ENCODE peak calls at places on chromosome 11, in six cellular contexts. P is SK-N-SH, Y is HCT116, C is neural progenitor cell, F is MM.1S, G is PC-3. L is an unnamed sample.

GRCh38 chr11:95792700-95793099 is 2.4 kb downstream of the CEP57 start:
- DNase-seq in G (no peak), F (no peak), P (no peak), C (no peak), Y (no peak), L (no peak)

GRCh38 chr11:46658259-46658658 is 40.9 kb downstream of the ATG13 start:
- DNase-seq in G (no peak), P (no peak), F (no peak), C (no peak), Y (no peak), L (peak)

GRCh38 chr11:27234043-27234668 is 128.9 kb downstream of the CCDC34 start:
- DNase-seq in Y (no peak), C (peak), P (no peak), G (peak), F (no peak), L (peak)

GRCh38 chr11:75474878-75475766 is 42.1 kb upstream of the KLHL35 start:
- DNase-seq in F (no peak), Y (no peak), C (peak), P (peak), G (no peak), L (peak)

GRCh38 chr11:563066-563811 is 2.5 kb downstream of the RASSF7 start:
- DNase-seq in C (no peak), G (no peak), P (no peak), Y (no peak), F (no peak), L (no peak)

GRCh38 chr11:125053167-125053566 is 9.9 kb upstream of the SLC37A2 start:
- DNase-seq in G (peak), Y (no peak), P (no peak), F (no peak), C (no peak), L (no peak)

GRCh38 chr11:117183724-117184349 is 5.3 kb downstream of the SIDT2 start:
- DNase-seq in P (no peak), C (no peak), G (peak), F (no peak), Y (no peak), L (no peak)

GRCh38 chr11:71176812-71177211 is 75.6 kb downstream of the SHANK2 start:
- DNase-seq in F (no peak), G (no peak), Y (no peak), C (no peak), P (no peak), L (no peak)

GRCh38 chr11:29963068-29963467 is 53.8 kb downstream of the KCNA4 start:
- DNase-seq in Y (no peak), F (no peak), P (no peak), C (no peak), G (no peak), L (no peak)

GRCh38 chr11:43556892-43557291 is 123.6 kb upstream of the HSD17B12 start:
- DNase-seq in C (no peak), G (no peak), F (no peak), P (no peak), Y (no peak), L (no peak)

GRCh38 chr11:121421149-121421906 is 30.8 kb upstream of the SORL1 start:
- DNase-seq in G (peak), C (no peak), Y (no peak), F (no peak), P (no peak), L (peak)

GRCh38 chr11:32213223-32213622 is 122.3 kb downstream of the RCN1 start:
- DNase-seq in P (no peak), C (no peak), G (peak), F (no peak), Y (no peak), L (peak)

GRCh38 chr11:71140206-71140919 is 112.0 kb downstream of the SHANK2 start:
- DNase-seq in F (no peak), P (no peak), C (no peak), G (no peak), Y (no peak), L (no peak)

GRCh38 chr11:132792341-132793140 is 739.8 kb downstream of the OPCML start:
- DNase-seq in P (peak), C (peak), G (no peak), Y (no peak), F (no peak), L (no peak)

GRCh38 chr11:8262552-8263108 is 1.0 kb downstream of the LMO1 start:
- DNase-seq in F (peak), P (no peak), Y (no peak), G (peak), C (peak), L (peak)

GRCh38 chr11:65444314-65445051 is 21.9 kb downstream of the NEAT1 start:
- DNase-seq in Y (no peak), C (no peak), P (no peak), G (peak), F (no peak), L (peak)

GRCh38 chr11:131572423-131572822 is 202.0 kb downstream of the NTM start:
- DNase-seq in P (no peak), Y (no peak), C (no peak), G (no peak), F (no peak), L (no peak)

GRCh38 chr11:3613998-3614741 is 27.6 kb downstream of the ART5 start:
- DNase-seq in F (no peak), C (no peak), Y (no peak), P (no peak), G (no peak), L (no peak)

GRCh38 chr11:65781152-65781961 is 581 bp upstream of the AP5B1 start:
- DNase-seq in Y (no peak), F (no peak), P (peak), G (peak), C (peak), L (peak)

GRCh38 chr11:64094463-64095223 is 58.9 kb downstream of the FLRT1 start:
- DNase-seq in G (peak), Y (peak), C (peak), F (no peak), P (no peak), L (peak)

GRCh38 chr11:94271885-94272372 is 32.5 kb upstream of the IZUMO1R start:
- DNase-seq in Y (no peak), C (no peak), F (peak), P (no peak), G (no peak), L (no peak)

GRCh38 chr11:110362916-110363574 is 66.6 kb upstream of the RDX start:
- DNase-seq in Y (peak), F (no peak), G (peak), P (no peak), C (peak), L (no peak)

GRCh38 chr11:59426361-59427067 is at the start of gene OR5A2:
- DNase-seq in G (peak), F (no peak), C (peak), P (no peak), Y (no peak), L (no peak)
- H3K4me3 ChIP-seq in G (no peak), F (no peak), C (peak), P (no peak), Y (no peak), L (no peak)

GRCh38 chr11:69635804-69636511 is 5.0 kb upstream of the CCND1 start:
- DNase-seq in G (no peak), Y (no peak), C (no peak), P (peak), F (no peak), L (no peak)
- TF ChIP-seq EZH2phosphoT487 in G (no peak), Y (no peak), C (no peak), P (no peak), F (no peak), L (no peak)

DNA sequence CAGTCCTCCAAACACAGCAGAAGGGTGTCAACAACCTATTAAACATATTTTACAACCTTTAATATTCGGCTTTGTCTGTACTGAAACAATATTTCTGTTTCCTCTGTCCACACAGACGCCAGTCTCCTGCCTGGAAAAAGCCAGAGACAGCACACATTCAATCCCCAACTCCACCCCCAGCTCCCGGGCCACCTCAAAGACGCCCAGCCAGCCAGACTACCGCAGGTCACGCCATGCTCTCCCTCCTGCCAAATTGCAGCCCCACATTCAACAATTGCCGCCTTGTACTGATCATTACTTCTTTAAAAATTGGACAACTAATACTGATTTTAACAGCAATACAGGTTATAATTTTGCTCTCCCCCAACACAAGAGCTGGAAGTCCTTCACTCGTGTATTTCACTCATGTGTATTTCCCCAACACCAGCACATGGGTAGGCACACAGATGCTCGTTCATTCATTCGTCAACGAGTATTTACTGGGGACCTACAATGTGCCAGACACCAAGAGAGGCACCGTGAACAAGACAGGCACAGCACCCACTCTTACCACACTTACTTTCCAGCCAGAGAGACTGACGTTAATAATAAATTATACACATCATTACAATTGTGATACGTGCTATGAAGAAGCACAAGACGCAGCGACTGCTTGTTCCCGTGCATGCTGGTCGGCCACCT is 1.1 kb downstream of the SERGEF start:
- DNase-seq in Y (no peak), P (peak), C (peak), G (no peak), F (no peak), L (peak)
- H3K9ac ChIP-seq in Y (peak), P (peak), C (no peak), G (peak), F (no peak), L (peak)

GRCh38 chr11:100927579-100927978 is 202.0 kb downstream of the PGR start:
- DNase-seq in C (peak), P (no peak), G (no peak), Y (no peak), F (no peak), L (no peak)

GRCh38 chr11:100932474-100933100 is 197.0 kb downstream of the PGR start:
- DNase-seq in P (peak), C (peak), F (peak), G (peak), Y (peak), L (peak)

GRCh38 chr11:100928426-100928825 is 201.2 kb downstream of the PGR start:
- DNase-seq in Y (no peak), C (no peak), G (peak), F (no peak), P (no peak), L (no peak)

GRCh38 chr11:100929377-100929776 is 200.2 kb downstream of the PGR start:
- DNase-seq in F (peak), C (no peak), P (no peak), Y (no peak), G (peak), L (peak)

GRCh38 chr11:100930185-100930778 is 199.3 kb downstream of the PGR start:
- DNase-seq in G (peak), P (peak), F (peak), C (peak), Y (peak), L (peak)
- H3K4me3 ChIP-seq in G (peak), P (peak), F (no peak), C (no peak), Y (no peak), L (no peak)

DNA sequence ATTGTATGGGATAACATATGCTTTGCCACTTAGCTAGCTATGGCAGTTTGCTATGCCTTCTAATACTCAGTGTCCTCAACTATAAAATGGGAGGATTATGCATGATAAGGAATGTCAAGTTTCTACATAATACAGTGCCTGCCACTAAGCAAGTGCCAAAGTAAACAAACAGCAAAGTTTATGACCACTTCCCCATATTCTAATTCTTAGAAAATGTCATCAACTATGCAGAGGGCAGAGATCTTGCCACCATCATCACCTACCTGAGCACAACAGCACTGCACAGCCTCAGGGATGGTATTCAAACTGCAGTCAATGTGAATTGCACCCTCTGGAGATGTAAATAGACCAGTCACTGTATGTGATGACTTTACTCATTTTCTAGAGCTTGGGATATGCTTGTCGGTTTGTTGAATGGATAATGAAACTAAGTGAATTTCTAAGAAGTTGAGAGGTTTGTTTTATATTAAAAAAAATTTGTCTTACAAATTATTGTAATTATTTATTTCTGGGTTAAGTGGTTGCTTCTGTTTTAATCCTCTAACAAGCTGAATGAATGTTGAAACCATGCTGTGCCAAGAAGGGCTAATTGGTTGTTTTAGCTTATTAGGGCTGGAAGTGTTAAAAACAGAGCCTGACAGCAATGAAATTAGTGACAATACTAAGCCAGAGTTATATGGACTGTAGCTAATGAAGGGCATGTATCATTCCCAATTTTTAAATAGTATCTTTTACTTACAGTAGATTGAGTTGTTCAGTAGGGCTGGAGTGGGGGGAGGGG is 398.4 kb downstream of the CNTN5 start:
- DNase-seq in Y (no peak), G (peak), C (peak), P (no peak), F (no peak), L (no peak)
- TF ChIP-seq EZH2phosphoT487 in Y (no peak), G (no peak), C (no peak), P (no peak), F (no peak), L (no peak)

GRCh38 chr11:11843233-11843632 is 1.5 kb downstream of the USP47 start:
- DNase-seq in F (no peak), P (no peak), Y (no peak), C (peak), G (peak), L (peak)

GRCh38 chr11:11845066-11845465 is 3.3 kb downstream of the USP47 start:
- DNase-seq in C (no peak), Y (peak), F (no peak), G (peak), P (no peak), L (peak)

GRCh38 chr11:11843642-11844041 is 1.9 kb downstream of the USP47 start:
- DNase-seq in P (peak), C (no peak), G (no peak), Y (no peak), F (no peak), L (no peak)

GRCh38 chr11:11845551-11845950 is 3.8 kb downstream of the USP47 start:
- DNase-seq in F (no peak), Y (no peak), C (no peak), G (peak), P (no peak), L (peak)

GRCh38 chr11:11844272-11844671 is 2.5 kb downstream of the USP47 start:
- DNase-seq in G (no peak), F (no peak), Y (no peak), P (no peak), C (no peak), L (peak)
- H3K9ac ChIP-seq in G (no peak), F (peak), Y (no peak), P (peak), C (no peak), L (peak)